ENCODE peak calls at places on chromosomes 2 and 18, in four cellular contexts. One of them, this sample, is unnamed.

GRCh38 chr18:31321719-31322118 is 3.8 kb downstream of the DSG1 start:
- DNase-seq in GM13977: no peak
- DNase-seq in breast epithelium: no peak
- DNase-seq in stomach: no peak
- DNase-seq in this sample: no peak

GRCh38 chr18:32683044-32683443 is 89.8 kb downstream of the KLHL14 start:
- DNase-seq in GM13977: no peak
- DNase-seq in breast epithelium: no peak
- DNase-seq in stomach: no peak
- DNase-seq in this sample: no peak

GRCh38 chr18:12278765-12279682 is 24.9 kb downstream of the CIDEA start:
- DNase-seq in GM13977: no peak
- DNase-seq in breast epithelium: peak
- DNase-seq in stomach: peak
- DNase-seq in this sample: no peak

GRCh38 chr2:42359894-42360483 is 1.0 kb downstream of the COX7A2L start:
- DNase-seq in GM13977: no peak
- DNase-seq in breast epithelium: no peak
- DNase-seq in stomach: no peak
- DNase-seq in this sample: peak

GRCh38 chr18:55587341-55588000 is 521 bp downstream of the TCF4 start:
- DNase-seq in GM13977: peak
- DNase-seq in breast epithelium: no peak
- DNase-seq in stomach: no peak
- DNase-seq in this sample: peak

GRCh38 chr18:62717850-62718229 is 2.5 kb downstream of the PHLPP1 start:
- DNase-seq in GM13977: no peak
- DNase-seq in breast epithelium: no peak
- DNase-seq in stomach: no peak
- DNase-seq in this sample: no peak

GRCh38 chr2:221353191-221353590 is 218.9 kb downstream of the EPHA4 start:
- DNase-seq in GM13977: no peak
- DNase-seq in breast epithelium: no peak
- DNase-seq in stomach: no peak
- DNase-seq in this sample: no peak

GRCh38 chr2:112004246-112004645 is 50.8 kb upstream of the TMEM87B start:
- DNase-seq in GM13977: peak
- DNase-seq in breast epithelium: peak
- DNase-seq in stomach: peak
- DNase-seq in this sample: peak

GRCh38 chr2:25228848-25229674 is 60.7 kb upstream of the POMC start:
- DNase-seq in GM13977: peak
- DNase-seq in breast epithelium: no peak
- DNase-seq in stomach: peak
- DNase-seq in this sample: peak

GRCh38 chr18:34493099-34493544 is 217.0 kb upstream of the DTNA start:
- DNase-seq in GM13977: peak
- DNase-seq in breast epithelium: peak
- DNase-seq in stomach: peak
- DNase-seq in this sample: no peak

GRCh38 chr2:232245111-232245510 is 133.4 kb upstream of the ALPP start:
- DNase-seq in GM13977: no peak
- DNase-seq in breast epithelium: no peak
- DNase-seq in stomach: no peak
- DNase-seq in this sample: no peak

GRCh38 chr2:45276914-45277313 is 267.7 kb upstream of the SIX2 start:
- DNase-seq in GM13977: no peak
- DNase-seq in breast epithelium: no peak
- DNase-seq in stomach: no peak
- DNase-seq in this sample: no peak

GRCh38 chr2:12935726-12936125 is 219.0 kb downstream of the TRIB2 start:
- DNase-seq in GM13977: no peak
- DNase-seq in breast epithelium: no peak
- DNase-seq in stomach: no peak
- DNase-seq in this sample: no peak

GRCh38 chr2:36468463-36469266 is 113.1 kb downstream of the CRIM1 start:
- DNase-seq in GM13977: no peak
- DNase-seq in breast epithelium: no peak
- DNase-seq in stomach: no peak
- DNase-seq in this sample: no peak

GRCh38 chr2:22355816-22356433 is 1029.1 kb upstream of the KLHL29 start:
- DNase-seq in GM13977: peak
- DNase-seq in breast epithelium: peak
- DNase-seq in stomach: peak
- DNase-seq in this sample: peak

GRCh38 chr2:230582851-230583283 is 129.8 kb upstream of the CAB39 start:
- DNase-seq in GM13977: peak
- DNase-seq in breast epithelium: no peak
- DNase-seq in stomach: no peak
- DNase-seq in this sample: no peak

GRCh38 chr2:195658541-195658890 is 1.5 kb downstream of the SLC39A10 start:
- DNase-seq in GM13977: no peak
- DNase-seq in breast epithelium: no peak
- DNase-seq in stomach: no peak
- DNase-seq in this sample: no peak

GRCh38 chr2:150259746-150260145 is 227.7 kb downstream of the RND3 start:
- DNase-seq in GM13977: no peak
- DNase-seq in breast epithelium: no peak
- DNase-seq in stomach: no peak
- DNase-seq in this sample: no peak

GRCh38 chr2:11121823-11122155 is 33.5 kb upstream of the SLC66A3 start:
- DNase-seq in GM13977: no peak
- DNase-seq in breast epithelium: no peak
- DNase-seq in stomach: no peak
- DNase-seq in this sample: no peak

GRCh38 chr2:67641709-67642397 is 244.7 kb downstream of the ETAA1 start:
- DNase-seq in GM13977: no peak
- DNase-seq in breast epithelium: no peak
- DNase-seq in stomach: no peak
- DNase-seq in this sample: no peak

GRCh38 chr2:126971481-126972271 is 73.0 kb downstream of the TEX51 start:
- DNase-seq in GM13977: peak
- DNase-seq in breast epithelium: peak
- DNase-seq in stomach: peak
- DNase-seq in this sample: peak

GRCh38 chr2:134208825-134209224 is 45.0 kb upstream of the MGAT5 start:
- DNase-seq in GM13977: no peak
- DNase-seq in breast epithelium: no peak
- DNase-seq in stomach: no peak
- DNase-seq in this sample: peak

GRCh38 chr2:6723865-6724571 is 141.7 kb downstream of the CMPK2 start:
- DNase-seq in GM13977: no peak
- DNase-seq in breast epithelium: no peak
- DNase-seq in stomach: no peak
- DNase-seq in this sample: no peak

GRCh38 chr2:43356774-43357173 is 130.4 kb upstream of the ZFP36L2 start:
- DNase-seq in GM13977: no peak
- DNase-seq in breast epithelium: no peak
- DNase-seq in stomach: no peak
- DNase-seq in this sample: no peak

GRCh38 chr18:49857708-49858107 is 44.4 kb upstream of the ACAA2 start:
- DNase-seq in GM13977: no peak
- DNase-seq in breast epithelium: no peak
- DNase-seq in stomach: no peak
- DNase-seq in this sample: no peak

GRCh38 chr18:49854681-49855080 is 41.3 kb upstream of the ACAA2 start:
- DNase-seq in GM13977: no peak
- DNase-seq in breast epithelium: no peak
- DNase-seq in stomach: no peak
- DNase-seq in this sample: no peak

GRCh38 chr18:49855711-49856110 is 42.4 kb upstream of the ACAA2 start:
- DNase-seq in GM13977: no peak
- DNase-seq in breast epithelium: no peak
- DNase-seq in stomach: no peak
- DNase-seq in this sample: no peak

GRCh38 chr18:49858309-49859005 is 45.1 kb upstream of the ACAA2 start:
- DNase-seq in GM13977: peak
- DNase-seq in breast epithelium: peak
- DNase-seq in stomach: peak
- DNase-seq in this sample: peak

DNA sequence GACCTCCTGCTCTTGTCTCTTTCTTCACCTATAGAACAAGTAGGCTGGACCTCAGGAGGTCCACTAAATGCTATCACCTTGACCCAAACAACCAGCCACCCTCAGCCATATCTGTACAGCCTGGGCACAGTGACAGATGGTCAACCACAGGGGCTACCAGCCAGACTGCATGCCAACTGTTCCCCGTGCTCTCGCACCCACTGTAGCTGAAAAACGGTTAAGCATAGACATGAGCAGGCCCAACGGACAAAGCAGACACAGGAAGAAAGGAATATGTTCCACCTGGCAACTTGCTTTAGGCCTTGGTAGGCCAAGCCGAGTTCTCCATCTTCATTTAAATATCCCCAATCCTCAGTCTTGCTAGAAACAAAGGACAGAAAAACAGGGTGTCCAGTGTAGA is 43.2 kb upstream of the ACAA2 start:
- DNase-seq in GM13977: no peak
- DNase-seq in breast epithelium: no peak
- DNase-seq in stomach: no peak
- DNase-seq in this sample: no peak
- TF ChIP-seq CTCF in GM13977: no peak
- TF ChIP-seq CTCF in breast epithelium: no peak
- TF ChIP-seq CTCF in stomach: no peak
- TF ChIP-seq CTCF in this sample: no peak

GRCh38 chr2:226647626-226648518 is 151.7 kb downstream of the IRS1 start:
- DNase-seq in GM13977: no peak
- DNase-seq in breast epithelium: no peak
- DNase-seq in stomach: no peak
- DNase-seq in this sample: no peak
- TF ChIP-seq CTCF in GM13977: no peak
- TF ChIP-seq CTCF in breast epithelium: no peak
- TF ChIP-seq CTCF in stomach: no peak
- TF ChIP-seq CTCF in this sample: no peak

GRCh38 chr2:202149155-202149762 is 76.2 kb downstream of the KIAA2012 start:
- DNase-seq in GM13977: no peak
- DNase-seq in breast epithelium: peak
- DNase-seq in stomach: no peak
- DNase-seq in this sample: no peak
- TF ChIP-seq CTCF in GM13977: no peak
- TF ChIP-seq CTCF in breast epithelium: no peak
- TF ChIP-seq CTCF in stomach: no peak
- TF ChIP-seq CTCF in this sample: no peak

DNA sequence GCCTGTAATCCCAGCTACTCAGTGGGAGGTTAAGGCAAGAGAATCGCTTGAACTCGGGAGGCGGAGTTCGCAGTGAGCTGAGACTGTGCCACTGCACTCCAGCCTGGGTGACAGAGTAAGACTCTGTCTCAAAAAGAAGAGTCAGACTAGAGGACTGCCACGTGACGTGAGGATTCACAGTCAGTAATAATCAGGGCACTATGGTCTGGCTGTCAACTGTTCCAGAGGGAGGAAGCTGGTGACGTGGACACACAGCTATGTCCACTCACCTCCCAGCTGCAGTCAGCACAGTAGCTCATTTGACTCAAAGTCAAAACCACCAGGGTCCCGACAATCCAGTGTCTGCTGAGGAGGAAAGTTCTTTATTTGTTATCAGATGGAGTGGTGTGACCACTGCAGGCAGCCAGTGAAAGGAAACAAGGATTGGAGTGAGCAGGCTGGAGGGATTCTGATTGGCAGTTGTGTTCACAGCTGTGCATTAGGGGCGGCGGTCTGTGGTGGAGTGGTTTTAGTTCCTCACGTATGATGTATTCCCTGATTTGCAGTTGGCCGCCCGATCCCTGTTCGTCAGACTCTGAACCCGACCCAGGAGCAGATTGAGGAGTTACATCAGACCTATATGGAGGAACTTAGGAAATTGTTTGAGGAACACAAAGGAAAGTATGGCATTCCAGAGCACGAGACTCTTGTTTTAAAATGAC is 37.9 kb downstream of the MOGAT1 start:
- DNase-seq in GM13977: peak
- DNase-seq in breast epithelium: peak
- DNase-seq in stomach: peak
- DNase-seq in this sample: peak
- TF ChIP-seq CTCF in GM13977: no peak
- TF ChIP-seq CTCF in breast epithelium: no peak
- TF ChIP-seq CTCF in stomach: no peak
- TF ChIP-seq CTCF in this sample: no peak

DNA sequence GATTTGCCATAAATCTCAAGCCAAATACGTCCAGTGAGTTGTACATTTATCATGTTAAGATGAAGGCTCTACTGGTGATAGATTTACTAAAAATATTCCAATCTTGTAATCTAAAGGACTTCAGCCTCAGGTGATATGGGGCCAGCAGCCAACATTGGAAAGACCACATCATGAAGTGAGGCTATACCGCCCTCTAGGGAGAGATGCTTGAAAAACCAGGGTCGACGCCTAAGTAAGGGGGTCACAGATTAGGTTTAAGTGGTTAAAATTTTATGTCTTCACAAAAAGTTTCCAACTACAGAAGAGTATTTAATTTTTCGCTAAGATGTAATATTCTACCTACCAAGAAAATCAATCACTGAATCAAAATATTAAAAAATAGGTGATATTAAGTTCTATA is 33.3 kb downstream of the DOCK10 start:
- DNase-seq in GM13977: no peak
- DNase-seq in breast epithelium: no peak
- DNase-seq in stomach: no peak
- DNase-seq in this sample: peak
- TF ChIP-seq CTCF in GM13977: peak
- TF ChIP-seq CTCF in breast epithelium: no peak
- TF ChIP-seq CTCF in stomach: no peak
- TF ChIP-seq CTCF in this sample: peak

DNA sequence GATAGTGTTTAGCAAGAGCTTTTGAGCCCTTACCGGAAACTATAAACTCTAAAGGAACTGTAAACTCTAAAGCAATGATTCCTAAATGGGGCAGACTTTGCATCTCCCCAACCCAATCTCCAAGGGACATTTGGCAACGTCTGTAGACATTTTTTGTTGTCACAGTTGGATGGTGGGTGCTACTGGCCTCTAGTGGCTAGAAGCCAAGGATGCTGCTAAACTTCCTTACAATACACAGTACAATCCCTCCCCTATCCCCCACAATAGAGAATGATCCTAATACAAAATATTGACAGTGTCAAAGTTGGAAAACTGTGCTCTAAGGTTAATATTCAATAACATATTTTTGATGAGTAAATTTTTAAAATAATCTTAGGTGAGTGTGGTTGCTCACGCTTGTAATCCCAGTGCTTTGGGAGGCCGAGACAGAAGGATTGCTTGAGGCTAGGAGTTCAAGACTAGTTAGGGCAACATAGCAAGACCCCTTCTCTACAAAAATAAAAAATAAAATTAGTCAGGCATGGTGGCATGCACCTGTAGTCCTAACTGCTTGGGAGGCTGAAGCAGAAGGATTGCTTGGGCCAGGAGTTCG is 66.7 kb downstream of the PTPN4 start:
- DNase-seq in GM13977: peak
- DNase-seq in breast epithelium: no peak
- DNase-seq in stomach: no peak
- DNase-seq in this sample: peak
- TF ChIP-seq CTCF in GM13977: peak
- TF ChIP-seq CTCF in breast epithelium: no peak
- TF ChIP-seq CTCF in stomach: peak
- TF ChIP-seq CTCF in this sample: peak

GRCh38 chr2:235005023-235005422 is 53.2 kb downstream of the SH3BP4 start:
- DNase-seq in GM13977: no peak
- DNase-seq in breast epithelium: no peak
- DNase-seq in stomach: no peak
- DNase-seq in this sample: no peak
- TF ChIP-seq CTCF in GM13977: no peak
- TF ChIP-seq CTCF in breast epithelium: no peak
- TF ChIP-seq CTCF in stomach: no peak
- TF ChIP-seq CTCF in this sample: no peak